ENCODE peak calls at places on chromosomes 13 and 19, in six cellular contexts. C, E, X, I, O and S are unnamed samples.

GRCh38 chr13:39688278-39688677 is 32.8 kb downstream of the COG6 start:
- DNase-seq in I (no peak), O (no peak), X (no peak), E (no peak), C (no peak), S (no peak)

GRCh38 chr13:30107536-30108136 is 199.7 kb downstream of the KATNAL1 start:
- DNase-seq in O (no peak), E (peak), I (peak), X (peak), C (no peak), S (no peak)

GRCh38 chr19:18972301-18972831 is 31.3 kb upstream of the HOMER3 start:
- DNase-seq in I (peak), C (no peak), X (no peak), O (no peak), E (no peak), S (no peak)

GRCh38 chr13:112893570-112894422 is 75.2 kb upstream of the MCF2L start:
- DNase-seq in E (peak), X (no peak), I (peak), O (peak), C (peak), S (peak)

GRCh38 chr13:98291658-98292057 is 114.6 kb upstream of the RNF113B start:
- DNase-seq in C (no peak), I (no peak), X (no peak), O (no peak), E (no peak), S (no peak)

GRCh38 chr19:12947702-12948596 is 2.3 kb downstream of the RAD23A start:
- DNase-seq in C (no peak), E (no peak), X (no peak), O (no peak), I (no peak), S (no peak)

GRCh38 chr13:44015808-44016207 is 136.1 kb downstream of the LACC1 start:
- DNase-seq in O (no peak), E (no peak), I (no peak), X (no peak), C (no peak), S (no peak)

GRCh38 chr13:112024577-112024976 is 42.4 kb upstream of the SOX1 start:
- DNase-seq in O (no peak), E (no peak), I (no peak), X (no peak), C (no peak), S (no peak)

GRCh38 chr13:30346159-30346788 is 38.9 kb upstream of the KATNAL1 start:
- DNase-seq in X (peak), C (no peak), E (no peak), O (no peak), I (no peak), S (peak)

GRCh38 chr19:17706750-17707181 is 12.5 kb upstream of the MAP1S start:
- DNase-seq in X (no peak), O (peak), C (no peak), E (no peak), I (peak), S (no peak)

GRCh38 chr19:9323557-9323918 is 441 bp upstream of the ZNF559 start:
- DNase-seq in I (peak), O (no peak), X (peak), E (peak), C (peak), S (peak)

GRCh38 chr19:15836345-15836594 is 20.8 kb upstream of the OR10H1 start:
- DNase-seq in C (no peak), I (peak), X (no peak), O (no peak), E (no peak), S (no peak)

GRCh38 chr19:2166741-2167738 is 3.3 kb downstream of the DOT1L start:
- DNase-seq in E (peak), O (no peak), C (peak), I (peak), X (peak), S (no peak)

GRCh38 chr13:99033814-99034213 is 56.0 kb upstream of the DOCK9 start:
- DNase-seq in I (peak), E (peak), O (no peak), X (peak), C (peak), S (no peak)

DNA sequence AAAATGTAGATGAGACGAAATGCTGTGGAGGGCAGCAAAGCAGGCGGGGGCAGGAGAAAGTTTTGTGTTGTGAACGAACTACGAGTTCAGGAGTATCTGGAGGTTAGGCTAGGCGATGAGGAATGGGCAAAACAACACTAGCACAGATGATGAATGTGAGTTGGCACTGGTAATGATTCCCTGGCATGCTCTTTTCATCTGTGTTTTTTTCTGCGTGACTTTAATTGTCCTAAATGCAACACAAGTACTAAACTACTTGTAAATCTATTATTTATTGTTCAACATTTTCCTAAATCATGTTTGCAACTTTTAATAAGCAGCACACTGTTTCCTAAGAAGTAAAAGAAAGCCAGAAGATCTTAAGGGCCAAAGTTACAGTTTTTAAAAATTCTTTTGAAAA is 19.2 kb downstream of the TNFSF13B start:
- DNase-seq in I (no peak), O (no peak), C (no peak), E (no peak), X (no peak), S (no peak)
- H2AFZ ChIP-seq in I (no peak), O (peak), C (no peak), E (no peak), X (no peak), S (no peak)

DNA sequence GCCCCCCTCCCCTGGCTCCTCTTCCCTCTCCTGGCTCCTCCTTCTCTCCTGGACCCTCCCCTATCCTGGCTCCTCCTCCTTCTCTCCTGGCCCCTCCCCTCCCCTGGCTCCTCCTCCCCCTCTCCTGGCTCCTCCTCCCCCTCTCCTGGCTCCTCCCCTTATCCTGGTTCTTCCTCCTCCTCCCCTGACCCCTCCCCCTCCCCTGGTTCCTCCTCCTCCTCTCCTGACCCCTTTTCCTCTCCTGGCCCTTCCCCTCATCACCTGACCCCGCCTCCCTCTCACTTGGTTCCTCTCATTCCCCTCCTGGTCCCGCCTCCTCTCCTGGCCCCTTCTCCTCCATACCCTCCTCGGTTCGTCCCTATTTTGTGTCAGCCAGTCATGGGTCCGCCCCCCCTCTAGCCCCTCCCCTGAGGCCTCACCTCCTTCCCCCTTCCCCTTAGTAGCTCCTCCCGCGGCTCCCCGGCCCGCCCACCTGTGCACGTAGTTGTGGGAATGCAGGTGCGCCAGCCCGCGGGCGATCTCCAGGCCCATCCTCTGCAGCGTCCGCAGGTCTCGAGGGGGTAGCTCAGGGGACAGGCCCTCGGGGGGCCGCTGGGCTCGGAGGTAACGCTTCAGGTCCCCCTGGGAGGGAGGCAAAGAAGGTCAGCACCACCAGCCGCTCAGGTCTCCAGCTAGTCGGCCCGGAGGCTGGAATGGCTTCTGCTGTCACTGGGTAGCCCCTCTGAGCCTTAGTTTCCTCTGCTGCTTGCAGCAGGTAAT is 9.5 kb downstream of the LMTK3 start:
- DNase-seq in X (peak), O (peak), E (peak), I (peak), C (peak), S (peak)
- TF ChIP-seq EZH2 in X (no peak), O (no peak), E (no peak), I (no peak), C (no peak), S (no peak)

GRCh38 chr19:38647368-38647965 is at the start of gene ACTN4:
- DNase-seq in I (peak), C (peak), E (peak), O (peak), X (peak), S (peak)
- H2AFZ ChIP-seq in I (peak), C (peak), E (no peak), O (no peak), X (no peak), S (peak)

DNA sequence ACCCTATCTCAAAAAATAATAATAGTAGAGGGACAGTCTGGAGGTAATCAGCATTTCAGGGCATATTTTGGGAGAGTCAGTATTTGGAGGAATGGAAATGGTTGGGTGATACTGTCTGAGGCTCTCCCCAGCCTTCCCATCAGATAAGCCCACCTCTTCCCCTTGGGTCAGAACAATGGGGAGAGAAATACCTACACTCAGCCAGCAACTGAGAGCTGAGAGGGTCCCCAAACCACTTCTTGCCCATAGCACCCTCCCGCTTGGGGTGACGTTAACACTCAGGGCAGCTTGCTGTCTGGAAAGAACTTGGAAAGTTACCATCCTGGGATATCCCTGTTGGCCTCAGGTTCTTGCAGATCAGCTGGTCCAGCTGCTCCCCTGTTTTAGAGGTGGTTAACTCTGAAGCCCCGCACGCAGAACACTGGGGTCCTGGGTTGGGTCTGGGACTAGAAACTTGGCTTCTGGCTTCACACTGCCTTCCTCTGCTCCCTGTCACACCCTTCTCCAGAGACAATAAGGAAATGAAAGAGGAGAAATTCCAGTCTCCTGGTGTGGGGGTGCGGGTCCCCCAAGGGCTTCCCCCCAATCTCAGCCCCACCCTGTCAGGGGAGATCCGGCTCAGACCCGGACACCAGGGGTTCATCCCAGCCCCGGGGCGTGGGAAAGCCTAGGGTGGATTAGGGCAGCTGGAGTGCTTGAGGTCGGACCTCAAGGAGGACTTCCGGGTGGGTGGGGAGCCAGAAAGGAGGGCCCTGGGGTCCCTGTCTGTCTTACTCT is 2.5 kb downstream of the FOXA3 start:
- DNase-seq in E (no peak), O (no peak), C (no peak), I (no peak), X (no peak), S (no peak)
- TF ChIP-seq EZH2 in E (no peak), O (no peak), C (no peak), I (no peak), X (no peak), S (no peak)

GRCh38 chr19:51368366-51369282 is at the start of gene CLDND2:
- DNase-seq in O (peak), C (no peak), X (no peak), I (no peak), E (no peak), S (no peak)
- H2AFZ ChIP-seq in O (peak), C (peak), X (peak), I (peak), E (peak), S (peak)

GRCh38 chr19:48443731-48444128 is 2.1 kb upstream of the GRWD1 start:
- DNase-seq in I (no peak), E (no peak), X (no peak), O (no peak), C (no peak), S (no peak)
- TF ChIP-seq EZH2 in I (no peak), E (no peak), X (no peak), O (no peak), C (no peak), S (no peak)